ENCODE peak calls at places on chromosomes 1 and 21, in eight cellular contexts. U is choroid plexus epithelial cell; I is renal cortical epithelial cell; W is germinal center; Q is cardiac muscle cell; K is GM04504; M is iPS-NIHi11; N is stimulated activated naive CD4-positive, alpha-beta T cell treated with Interleukin-2 at 50 U/mL for 16 hours. A is an unnamed sample.

GRCh38 chr21:43289442-43289841 is 120.6 kb downstream of the CRYAA start:
- DNase-seq in U (no peak), I (no peak), W (no peak), Q (no peak), K (no peak), M (no peak), N (no peak), A (no peak)

GRCh38 chr1:219580019-219580676 is 32.8 kb downstream of the ZC3H11B start:
- DNase-seq in U (peak; percentile 16), I (no peak), W (no peak), Q (no peak), K (no peak), M (no peak), N (no peak), A (no peak)

GRCh38 chr1:48916121-48917069 is 139.7 kb upstream of the BEND5 start:
- DNase-seq in U (peak; percentile 73), I (peak; percentile 85), W (no peak), Q (peak; percentile 83), K (peak; percentile 54), M (peak; percentile 43), N (no peak), A (no peak)

GRCh38 chr1:151309851-151310323 is 17.3 kb downstream of the PI4KB start:
- DNase-seq in U (peak; percentile 89), I (no peak), W (no peak), Q (peak; percentile 76), K (no peak), M (peak; percentile 49), N (no peak), A (no peak)

GRCh38 chr1:21293537-21294265 is 3.4 kb upstream of the ECE1 start:
- DNase-seq in U (no peak), I (no peak), W (peak; percentile 58), Q (no peak), K (no peak), M (no peak), N (peak; percentile 80), A (peak; percentile 58)

GRCh38 chr1:37020653-37021277 is 13.6 kb downstream of the GRIK3 start:
- DNase-seq in U (peak; percentile 1), I (no peak), W (no peak), Q (no peak), K (no peak), M (peak; percentile 83), N (no peak), A (peak; percentile 46)

GRCh38 chr1:153402226-153402625 is 11.4 kb upstream of the S100A8 start:
- DNase-seq in U (no peak), I (no peak), W (no peak), Q (no peak), K (no peak), M (no peak), N (no peak), A (no peak)

GRCh38 chr1:89994231-89994804 is 592 bp upstream of the ZNF326 start:
- DNase-seq in U (no peak), I (no peak), W (no peak), Q (no peak), K (no peak), M (no peak), N (no peak), A (no peak)

GRCh38 chr1:12315126-12315525 is 85.3 kb downstream of the VPS13D start:
- DNase-seq in U (peak; percentile 82), I (no peak), W (no peak), Q (peak; percentile 53), K (no peak), M (no peak), N (no peak), A (no peak)

GRCh38 chr1:9715536-9716226 is 64.2 kb downstream of the PIK3CD start:
- DNase-seq in U (no peak), I (no peak), W (no peak), Q (no peak), K (no peak), M (no peak), N (peak; percentile 32), A (no peak)

GRCh38 chr1:64499011-64499410 is 29.1 kb downstream of the CACHD1 start:
- DNase-seq in U (no peak), I (no peak), W (no peak), Q (no peak), K (no peak), M (no peak), N (no peak), A (no peak)

GRCh38 chr1:155003766-155004351 is 1.3 kb downstream of the ZBTB7B start:
- DNase-seq in U (peak; percentile 39), I (no peak), W (no peak), Q (peak; percentile 60), K (no peak), M (peak; percentile 53), N (no peak), A (peak; percentile 71)

GRCh38 chr1:88595355-88595754 is 88.7 kb upstream of the PKN2 start:
- DNase-seq in U (peak; percentile 67), I (peak; percentile 41), W (no peak), Q (peak; percentile 55), K (peak; percentile 20), M (peak; percentile 29), N (no peak), A (peak; percentile 18)

GRCh38 chr21:28439852-28440251 is 552.8 kb downstream of the LTN1 start:
- DNase-seq in U (no peak), I (no peak), W (no peak), Q (no peak), K (no peak), M (no peak), N (no peak), A (no peak)

GRCh38 chr1:167528057-167528705 is 9.9 kb upstream of the CD247 start:
- DNase-seq in U (no peak), I (no peak), W (no peak), Q (no peak), K (no peak), M (no peak), N (no peak), A (no peak)

GRCh38 chr1:216670118-216670870 is 52.9 kb downstream of the ESRRG start:
- DNase-seq in U (no peak), I (peak; percentile 41), W (no peak), Q (peak; percentile 22), K (no peak), M (peak; percentile 10), N (no peak), A (no peak)